ENCODE peak calls at places on chromosomes 5 and 9, in five cellular contexts. D, P, R, Q and V are unnamed samples.

GRCh38 chr5:98772415-98773213 is 849 bp upstream of the RGMB start:
- DNase-seq in Q (peak; percentile 99), P (no peak), D (peak; percentile 68), R (peak; percentile 88), V (peak; percentile 91)

GRCh38 chr5:38556599-38557308 is at the start of gene LIFR:
- DNase-seq in D (peak; percentile 66), P (no peak), R (peak; percentile 84), Q (peak; percentile 84), V (peak; percentile 87)

GRCh38 chr9:17863213-17863883 is 284.5 kb downstream of the SH3GL2 start:
- DNase-seq in R (no peak), D (no peak), P (no peak), Q (no peak), V (no peak)

GRCh38 chr9:128628471-128629048 is 28.1 kb downstream of the DYNC2I2 start:
- DNase-seq in Q (peak; percentile 39), R (no peak), P (no peak), D (no peak), V (peak; percentile 94)

GRCh38 chr5:35803221-35803651 is 53.5 kb upstream of the IL7R start:
- DNase-seq in R (no peak), P (no peak), D (no peak), Q (peak; percentile 94), V (no peak)

GRCh38 chr5:139658928-139659667 is 10.9 kb downstream of the CXXC5 start:
- DNase-seq in D (no peak), P (no peak), R (no peak), Q (peak; percentile 80), V (peak; percentile 85)

GRCh38 chr9:2260401-2261306 is 245.5 kb downstream of the SMARCA2 start:
- DNase-seq in P (no peak), D (peak; percentile 6), R (peak; percentile 75), Q (peak; percentile 86), V (no peak)

GRCh38 chr5:115551415-115551814 is 6.8 kb upstream of the FEM1C start:
- DNase-seq in P (no peak), Q (peak; percentile 25), R (no peak), D (no peak), V (peak; percentile 18)

GRCh38 chr5:149580808-149581191 is 498 bp upstream of the ARHGEF37 start:
- DNase-seq in Q (no peak), D (no peak), P (no peak), R (no peak), V (no peak)

GRCh38 chr5:125812631-125813030 is 610.6 kb upstream of the GRAMD2B start:
- DNase-seq in Q (peak; percentile 46), R (no peak), D (no peak), P (no peak), V (no peak)

GRCh38 chr5:176716320-176716719 is 69.0 kb downstream of the TSPAN17 start:
- DNase-seq in Q (peak; percentile 82), D (no peak), R (peak; percentile 75), P (no peak), V (no peak)

GRCh38 chr5:111967463-111967862 is 210.5 kb upstream of the NREP start:
- DNase-seq in D (no peak), P (no peak), Q (no peak), R (no peak), V (no peak)

GRCh38 chr5:31027726-31028125 is 165.8 kb upstream of the CDH6 start:
- DNase-seq in D (no peak), R (no peak), Q (peak; percentile 20), P (no peak), V (no peak)

GRCh38 chr5:95859327-95860060 is 37.0 kb upstream of the GLRX start:
- DNase-seq in P (no peak), R (no peak), Q (peak; percentile 90), D (no peak), V (no peak)

GRCh38 chr5:150757087-150757649 is 1.6 kb downstream of the DCTN4 start:
- DNase-seq in D (no peak), P (no peak), Q (no peak), R (no peak), V (no peak)

GRCh38 chr9:106883626-106884190 is 20.7 kb downstream of the ZNF462 start:
- DNase-seq in D (no peak), Q (no peak), P (no peak), R (no peak), V (no peak)

GRCh38 chr9:126722922-126723806 is 81.7 kb upstream of the ZBTB43 start:
- DNase-seq in D (peak; percentile 80), R (peak; percentile 55), Q (peak; percentile 61), P (peak; percentile 65), V (peak; percentile 79)

GRCh38 chr9:122209451-122209850 is 19.3 kb downstream of the LHX6 start:
- DNase-seq in Q (no peak), D (no peak), P (no peak), R (no peak), V (no peak)